ENCODE peak calls at places on chromosomes 4 and X, in six cellular contexts. P, H, X, C, V and F are unnamed samples.

GRCh38 chrX:15619053-15619772 is 18.5 kb upstream of the ACE2 start:
- DNase-seq in C (no peak), P (no peak), V (peak; percentile 85), H (no peak), X (peak; percentile 5), F (peak; percentile 0)

GRCh38 chr4:1511441-1512041 is 105.3 kb upstream of the NKX1-1 start:
- DNase-seq in X (peak; percentile 19), P (peak; percentile 22), C (peak; percentile 16), V (no peak), H (peak; percentile 49), F (peak; percentile 80)

GRCh38 chr4:139809207-139810157 is 143.9 kb downstream of the MGST2 start:
- DNase-seq in P (no peak), H (no peak), V (no peak), C (no peak), X (no peak), F (no peak)

GRCh38 chr4:184117662-184118199 is 99.9 kb downstream of the ENPP6 start:
- DNase-seq in P (no peak), C (no peak), H (no peak), V (no peak), X (no peak), F (no peak)

GRCh38 chr4:173538148-173538902 is 8.3 kb upstream of the HAND2 start:
- DNase-seq in V (no peak), P (peak; percentile 45), H (peak; percentile 71), C (no peak), X (peak; percentile 49), F (peak; percentile 15)

GRCh38 chr4:38323141-38323634 is 340.8 kb upstream of the KLF3 start:
- DNase-seq in H (peak; percentile 80), C (peak; percentile 75), X (no peak), P (no peak), V (no peak), F (peak; percentile 8)

GRCh38 chrX:37786666-37787337 is 6.9 kb downstream of the CYBB start:
- DNase-seq in X (no peak), C (no peak), P (no peak), V (no peak), H (no peak), F (no peak)

GRCh38 chr4:150662686-150663085 is 80.7 kb downstream of the MAB21L2 start:
- DNase-seq in X (no peak), P (no peak), H (no peak), V (no peak), C (no peak), F (no peak)

GRCh38 chrX:119954374-119954773 is 10.8 kb upstream of the NKAP start:
- DNase-seq in P (no peak), H (no peak), V (no peak), C (no peak), X (no peak), F (no peak)

GRCh38 chrX:119942831-119943184 is 743 bp downstream of the NKAP start:
- DNase-seq in V (peak; percentile 13), P (no peak), C (no peak), X (no peak), H (no peak), F (no peak)

GRCh38 chrX:119945481-119945880 is 1.9 kb upstream of the NKAP start:
- DNase-seq in H (no peak), X (no peak), C (no peak), V (no peak), P (no peak), F (no peak)

GRCh38 chrX:119943185-119943988 is at the start of gene NKAP:
- DNase-seq in V (peak; percentile 92), H (peak; percentile 91), P (peak; percentile 96), C (peak; percentile 96), X (peak; percentile 97), F (peak; percentile 95)

DNA sequence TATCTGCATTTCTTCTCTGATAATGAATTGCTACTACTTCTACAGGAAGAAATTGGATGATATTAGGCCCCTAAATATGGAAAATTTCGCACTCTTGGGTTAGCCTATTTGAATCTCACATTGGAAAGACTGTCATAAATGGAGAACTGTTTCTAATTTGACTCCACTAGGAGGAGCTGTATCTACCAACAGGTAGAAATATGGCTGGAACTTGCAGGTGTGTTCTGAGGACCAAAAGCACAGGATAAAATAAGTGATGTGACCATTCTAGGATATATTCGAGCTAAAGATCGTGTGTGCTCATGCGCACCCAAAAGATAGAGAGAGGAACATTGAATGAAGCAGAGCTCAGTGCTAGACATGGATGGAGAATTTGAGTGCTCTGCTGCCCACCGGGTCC is 4.8 kb upstream of the NKAP start:
- DNase-seq in H (no peak), X (no peak), P (no peak), V (peak; percentile 2), C (no peak), F (no peak)
- TF ChIP-seq CTCF in H (peak; percentile 27), X (no peak), P (peak; percentile 5), V (no peak), C (peak; percentile 13), F (no peak)

DNA sequence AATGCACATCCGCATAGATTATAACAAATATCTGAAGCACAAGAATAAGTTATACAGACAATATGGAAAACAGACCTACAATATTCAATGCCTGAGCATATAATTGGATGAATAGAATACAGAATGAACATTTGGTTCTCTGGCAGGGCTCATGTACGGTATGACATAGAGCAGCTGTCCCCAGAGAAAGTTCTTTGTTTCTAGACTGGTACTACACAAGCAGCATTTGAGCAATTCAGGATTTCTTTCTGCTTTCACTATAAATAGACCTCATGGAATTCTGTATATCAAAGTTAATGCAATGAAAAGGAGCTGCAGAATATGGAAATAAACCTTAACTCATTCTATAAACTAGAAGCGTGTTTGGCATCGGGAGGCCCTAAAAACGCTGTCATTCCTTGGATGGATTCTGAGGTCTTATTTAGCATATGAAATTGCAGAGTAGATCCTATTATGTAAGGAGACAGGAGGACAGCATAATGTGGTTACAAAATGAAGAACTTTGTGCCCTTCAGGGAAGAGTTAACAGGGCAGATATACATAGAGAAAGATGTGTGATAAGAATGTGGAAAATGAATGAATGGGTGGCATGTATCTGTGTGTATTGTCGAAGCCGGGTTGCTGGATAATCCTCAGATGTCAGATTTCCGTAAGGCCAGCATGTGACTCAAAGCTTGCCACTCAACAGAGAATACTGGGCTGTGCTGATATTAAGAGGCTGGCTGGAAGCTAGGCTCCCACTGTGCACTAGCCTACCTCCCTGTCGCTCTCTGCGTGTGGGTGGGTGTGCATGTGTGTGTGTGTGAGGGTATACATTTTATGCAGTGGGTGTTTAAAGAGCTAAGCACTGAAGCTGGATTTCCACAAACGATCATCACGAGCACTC is 103.3 kb upstream of the SLC4A4 start:
- DNase-seq in H (peak; percentile 10), P (no peak), X (no peak), C (no peak), V (no peak), F (no peak)
- H3K4me3 ChIP-seq in H (no peak overlapping the region), P (no peak overlapping the region), X (no peak overlapping the region), C (no peak overlapping the region), V (no peak overlapping the region), F (no peak overlapping the region)

GRCh38 chr4:180665994-180666818 is 1577.0 kb upstream of the TENM3 start:
- DNase-seq in V (peak; percentile 75), X (peak; percentile 32), P (peak; percentile 4), C (peak; percentile 50), H (peak; percentile 90), F (peak; percentile 31)
- TF ChIP-seq CTCF in V (peak; percentile 67), X (peak; percentile 51), P (peak; percentile 39), C (peak; percentile 53), H (peak; percentile 81), F (peak; percentile 57)

DNA sequence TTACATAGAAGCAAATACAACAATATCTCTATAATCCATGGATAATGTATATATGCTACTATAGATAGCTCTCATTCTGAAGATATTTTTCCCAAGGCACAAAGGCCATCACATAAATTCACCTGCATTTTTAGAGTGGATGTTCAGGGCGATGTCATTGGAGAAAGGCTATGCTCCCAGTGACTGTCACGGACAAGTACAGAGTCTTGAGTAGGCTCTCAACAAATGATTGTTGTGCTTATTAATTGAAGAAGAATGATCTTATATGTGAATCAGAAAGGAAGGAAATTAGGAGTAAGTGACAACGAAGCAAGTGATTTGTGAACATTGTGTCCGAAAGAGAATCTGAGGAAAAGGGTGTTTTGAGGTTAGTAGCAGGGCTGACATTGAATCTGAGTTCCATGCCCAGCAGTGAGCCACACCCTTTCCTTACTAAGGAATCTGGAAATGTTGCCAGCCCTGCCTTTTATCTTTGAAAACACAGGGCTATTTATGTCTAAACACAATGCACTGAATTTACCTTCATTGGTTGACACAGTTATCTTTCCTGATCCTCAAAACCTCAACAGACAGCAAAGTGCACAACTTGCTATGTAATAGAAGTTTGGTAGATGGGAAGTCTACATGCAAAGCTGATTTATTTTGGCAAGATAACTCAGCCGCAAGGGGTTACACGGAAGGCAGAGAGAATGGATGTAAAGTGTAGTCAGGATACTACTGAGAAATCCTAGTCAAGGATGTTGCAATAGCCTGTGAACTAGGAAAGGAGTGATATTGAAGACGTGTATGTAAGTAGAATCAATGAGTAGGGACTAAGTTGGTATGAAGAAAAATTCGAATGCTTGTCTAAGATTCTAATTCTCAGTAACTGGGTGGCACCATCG is 50.4 kb downstream of the SORBS2 start:
- DNase-seq in C (peak; percentile 69), H (no peak), X (peak; percentile 53), P (peak; percentile 43), V (peak; percentile 36), F (no peak)
- H3K4me3 ChIP-seq in C (no peak overlapping the region), H (no peak overlapping the region), X (no peak overlapping the region), P (no peak overlapping the region), V (no peak overlapping the region), F (no peak overlapping the region)